ENCODE peak calls at places on chromosome 14, in ten cellular contexts. M, E, X, A, K, V, C, L, U and B are unnamed samples.

GRCh38 chr14:70114621-70115156 is 74.1 kb downstream of the SLC8A3 start:
- DNase-seq in M (no peak), E (no peak), X (no peak), A (no peak), K (no peak), V (no peak), C (no peak), L (no peak), U (no peak), B (no peak)

GRCh38 chr14:28057286-28058011 is 709.1 kb upstream of the FOXG1 start:
- DNase-seq in M (no peak), E (no peak), X (no peak), A (no peak), K (no peak), V (no peak), C (no peak), L (no peak), U (no peak), B (no peak)

GRCh38 chr14:100988411-100988900 is 84.9 kb upstream of the RTL1 start:
- DNase-seq in M (no peak), E (no peak), X (no peak), A (no peak), K (no peak), V (no peak), C (peak; percentile 94), L (no peak), U (no peak), B (peak; percentile 58)

GRCh38 chr14:96363751-96364336 is 518 bp downstream of the GSKIP start:
- DNase-seq in M (no peak), E (peak; percentile 10), X (peak; percentile 53), A (peak; percentile 46), K (no peak), V (peak; percentile 34), C (peak; percentile 55), L (peak; percentile 45), U (peak; percentile 39), B (peak; percentile 36)

GRCh38 chr14:31164115-31164514 is 43.5 kb downstream of the HECTD1 start:
- DNase-seq in M (no peak), E (no peak), X (no peak), A (no peak), K (no peak), V (no peak), C (no peak), L (no peak), U (no peak), B (no peak)

GRCh38 chr14:49508124-49508523 is 78.1 kb downstream of the RPS29 start:
- DNase-seq in M (no peak), E (no peak), X (no peak), A (no peak), K (no peak), V (no peak), C (no peak), L (no peak), U (no peak), B (no peak)

GRCh38 chr14:32567543-32568384 is 238.7 kb downstream of the AKAP6 start:
- DNase-seq in M (no peak), E (no peak), X (no peak), A (no peak), K (no peak), V (no peak), C (no peak), L (no peak), U (no peak), B (no peak)

GRCh38 chr14:83473416-83473815 is 1939.8 kb upstream of the SEL1L start:
- DNase-seq in M (no peak), E (no peak), X (no peak), A (no peak), K (no peak), V (no peak), C (no peak), L (no peak), U (no peak), B (no peak)

GRCh38 chr14:93974833-93975232 is 1.5 kb downstream of the ASB2 start:
- DNase-seq in M (no peak), E (no peak), X (no peak), A (no peak), K (no peak), V (no peak), C (no peak), L (no peak), U (no peak), B (no peak)

GRCh38 chr14:38950676-38951075 is 152.4 kb downstream of the SEC23A start:
- DNase-seq in M (no peak), E (no peak), X (no peak), A (no peak), K (no peak), V (no peak), C (no peak), L (no peak), U (no peak), B (no peak)

GRCh38 chr14:68783408-68784297 is 9.2 kb downstream of the ZFP36L1 start:
- DNase-seq in M (no peak), E (no peak), X (no peak), A (no peak), K (peak; percentile 18), V (no peak), C (peak; percentile 74), L (no peak), U (no peak), B (no peak)

GRCh38 chr14:22184157-22185025 is 404.6 kb downstream of the DAD1 start:
- DNase-seq in M (no peak), E (no peak), X (no peak), A (no peak), K (no peak), V (no peak), C (no peak), L (no peak), U (no peak), B (no peak)